ENCODE peak calls at places on chromosomes 3 and 15, in six cellular contexts. B is A549, C is GM12878, Y is K562, R is HepG2, O is endothelial cell of umbilical vein. U is an unnamed sample.

GRCh38 chr3:171699611-171700010 is 110.7 kb downstream of the PLD1 start:
- DNase-seq in B (no peak), C (no peak), Y (no peak), R (no peak), O (no peak), U (no peak)

GRCh38 chr3:14234197-14235002 is 55.8 kb downstream of the LSM3 start:
- DNase-seq in B (no peak), C (no peak), Y (no peak), R (peak), O (no peak), U (no peak)

GRCh38 chr15:29465196-29465595 is 195.6 kb upstream of the NSMCE3 start:
- DNase-seq in B (no peak), C (no peak), Y (no peak), R (no peak), O (no peak), U (no peak)

GRCh38 chr3:152825566-152825965 is 9.4 kb upstream of the P2RY1 start:
- DNase-seq in B (no peak), C (no peak), Y (no peak), R (no peak), O (no peak), U (no peak)

GRCh38 chr3:71905426-71905825 is 120.5 kb upstream of the PROK2 start:
- DNase-seq in B (no peak), C (peak), Y (no peak), R (no peak), O (no peak), U (peak)

GRCh38 chr15:34802803-34803395 is 7.5 kb upstream of the ACTC1 start:
- DNase-seq in B (no peak), C (no peak), Y (no peak), R (no peak), O (no peak), U (no peak)

GRCh38 chr3:88000853-88001252 is 58.0 kb downstream of the CGGBP1 start:
- DNase-seq in B (no peak), C (no peak), Y (no peak), R (no peak), O (peak), U (peak)

GRCh38 chr3:187807086-187807862 is 62.0 kb upstream of the BCL6 start:
- DNase-seq in B (no peak), C (no peak), Y (no peak), R (no peak), O (no peak), U (no peak)

GRCh38 chr15:76991048-76991447 is 3.9 kb upstream of the PSTPIP1 start:
- DNase-seq in B (no peak), C (no peak), Y (no peak), R (no peak), O (no peak), U (peak)

GRCh38 chr3:31692714-31693113 is 160.0 kb downstream of the STT3B start:
- DNase-seq in B (no peak), C (no peak), Y (no peak), R (no peak), O (no peak), U (peak)

GRCh38 chr3:56799251-56799882 is 2.4 kb downstream of the ARHGEF3 start:
- DNase-seq in B (peak), C (no peak), Y (peak), R (peak), O (peak), U (peak)

GRCh38 chr3:76487446-76487845 is 552.5 kb upstream of the ROBO2 start:
- DNase-seq in B (no peak), C (no peak), Y (no peak), R (no peak), O (no peak), U (no peak)

GRCh38 chr3:172197344-172197743 is 158.0 kb downstream of the FNDC3B start:
- DNase-seq in B (no peak), C (no peak), Y (no peak), R (no peak), O (no peak), U (no peak)

GRCh38 chr15:38017721-38018120 is 83.3 kb downstream of the TMCO5A start:
- DNase-seq in B (no peak), C (peak), Y (no peak), R (no peak), O (no peak), U (peak)

GRCh38 chr15:78396976-78397375 is 41.0 kb upstream of the IREB2 start:
- DNase-seq in B (peak), C (no peak), Y (peak), R (peak), O (no peak), U (peak)

GRCh38 chr3:69364354-69364753 is 21.5 kb downstream of the FRMD4B start:
- DNase-seq in B (no peak), C (no peak), Y (no peak), R (no peak), O (no peak), U (no peak)

GRCh38 chr15:95442107-95442719 is 888.3 kb upstream of the NR2F2 start:
- DNase-seq in B (no peak), C (no peak), Y (no peak), R (no peak), O (no peak), U (no peak)

GRCh38 chr15:57138260-57138895 is 219.9 kb downstream of the TCF12 start:
- DNase-seq in B (peak), C (no peak), Y (peak), R (peak), O (peak), U (peak)

GRCh38 chr3:20008646-20009045 is 3.4 kb downstream of the PP2D1 start:
- DNase-seq in B (no peak), C (no peak), Y (peak), R (no peak), O (no peak), U (no peak)

GRCh38 chr3:141275973-141276372 is 44.3 kb downstream of the PXYLP1 start:
- DNase-seq in B (peak), C (no peak), Y (no peak), R (peak), O (no peak), U (peak)

GRCh38 chr15:57780461-57780860 is 73.9 kb downstream of the POLR2M start:
- DNase-seq in B (no peak), C (no peak), Y (no peak), R (no peak), O (no peak), U (no peak)

GRCh38 chr3:189883113-189883753 is 237.5 kb downstream of the P3H2 start:
- DNase-seq in B (no peak), C (no peak), Y (no peak), R (no peak), O (no peak), U (no peak)

GRCh38 chr3:191085091-191085490 is 114.0 kb upstream of the OSTN start:
- DNase-seq in B (no peak), C (no peak), Y (no peak), R (no peak), O (no peak), U (no peak)

GRCh38 chr3:63242124-63242523 is 36.0 kb upstream of the SYNPR start:
- DNase-seq in B (no peak), C (no peak), Y (no peak), R (no peak), O (no peak), U (no peak)

GRCh38 chr15:72216079-72216478 is 14.9 kb downstream of the PKM start:
- DNase-seq in B (no peak), C (no peak), Y (no peak), R (no peak), O (no peak), U (no peak)

GRCh38 chr3:43773273-43774104 is 82.8 kb downstream of the ABHD5 start:
- DNase-seq in B (peak), C (no peak), Y (peak), R (peak), O (no peak), U (peak)

GRCh38 chr3:6518709-6519345 is 342.1 kb upstream of the GRM7 start:
- DNase-seq in B (no peak), C (no peak), Y (peak), R (no peak), O (no peak), U (no peak)

GRCh38 chr15:83057002-83057401 is 10.1 kb downstream of the BTBD1 start:
- DNase-seq in B (no peak), C (no peak), Y (no peak), R (no peak), O (no peak), U (no peak)

GRCh38 chr3:8492744-8493511 is 8.7 kb upstream of the LMCD1 start:
- DNase-seq in B (no peak), C (no peak), Y (no peak), R (no peak), O (no peak), U (no peak)

DNA sequence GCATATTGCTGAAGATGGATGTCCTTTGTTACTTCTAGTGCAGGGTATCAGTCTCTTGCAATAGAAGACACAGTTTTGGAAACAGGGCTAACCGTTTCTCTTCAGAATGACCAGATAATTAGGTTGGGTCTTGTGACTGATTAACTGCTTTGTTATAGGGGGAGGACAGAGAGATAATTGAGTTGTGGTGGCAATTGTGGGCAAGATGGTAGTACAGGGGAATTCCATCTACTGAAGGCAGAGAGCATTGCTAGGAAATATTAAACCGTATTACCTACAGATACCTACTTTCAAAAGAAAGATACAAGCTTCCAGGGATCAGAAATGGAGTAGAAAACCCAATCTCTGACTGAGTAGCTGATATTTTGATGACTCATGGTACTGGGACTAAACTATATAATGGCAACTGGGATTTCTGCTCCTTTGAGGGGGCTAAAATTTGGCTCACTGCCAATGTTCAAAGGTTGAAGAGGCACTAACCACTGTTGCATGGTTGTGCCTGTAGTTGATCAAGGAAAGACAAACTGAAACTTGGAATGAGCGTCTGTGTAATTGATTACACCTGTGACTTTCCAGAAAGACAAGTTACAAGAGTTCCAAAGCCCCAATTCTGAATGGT is 4.2 kb downstream of the PRR23B start:
- DNase-seq in B (no peak), C (peak), Y (peak), R (peak), O (no peak), U (no peak)
- TF ChIP-seq MYC in B (no peak), C (no peak), Y (no peak), R (no peak), O (no peak), U (no peak)

GRCh38 chr3:154148541-154148940 is 27.4 kb downstream of the ARHGEF26 start:
- DNase-seq in B (no peak), C (no peak), Y (no peak), R (no peak), O (no peak), U (no peak)

GRCh38 chr3:154149286-154149685 is 28.1 kb downstream of the ARHGEF26 start:
- DNase-seq in B (no peak), C (no peak), Y (no peak), R (no peak), O (no peak), U (no peak)

GRCh38 chr3:154142608-154143007 is 21.4 kb downstream of the ARHGEF26 start:
- DNase-seq in B (no peak), C (no peak), Y (no peak), R (no peak), O (no peak), U (no peak)

GRCh38 chr3:154143873-154144272 is 22.7 kb downstream of the ARHGEF26 start:
- DNase-seq in B (no peak), C (no peak), Y (no peak), R (no peak), O (no peak), U (no peak)

DNA sequence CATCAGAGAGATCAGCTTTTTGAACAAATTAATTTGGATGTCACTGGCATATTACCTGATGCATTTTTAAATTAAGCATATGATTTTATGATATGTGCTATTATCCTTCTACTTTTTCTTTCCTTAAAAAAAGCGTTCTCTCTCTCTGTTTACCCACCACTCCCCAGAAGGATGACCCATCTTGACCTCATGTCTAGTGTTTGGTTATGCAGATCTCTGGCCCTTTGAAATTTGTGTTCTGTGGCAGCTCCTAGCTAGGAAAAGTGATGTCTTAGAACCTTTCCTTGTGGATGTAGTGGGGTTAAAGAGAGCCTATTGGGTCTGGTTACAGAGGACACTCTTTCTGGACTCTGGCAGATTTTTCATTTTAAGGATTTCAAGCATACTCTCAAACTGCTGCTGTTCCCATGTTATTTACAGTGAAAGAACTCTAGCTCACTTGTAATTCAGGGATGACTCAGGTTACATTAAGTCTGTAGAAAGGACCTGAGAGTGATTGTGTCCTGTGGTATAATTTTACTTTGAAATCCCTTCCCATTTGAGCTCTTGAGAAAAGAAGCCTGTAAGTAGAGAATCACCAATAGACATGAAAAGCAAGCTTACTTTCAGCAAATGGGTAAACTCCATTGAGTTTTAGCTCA is 23.8 kb downstream of the ARHGEF26 start:
- DNase-seq in B (no peak), C (no peak), Y (no peak), R (no peak), O (no peak), U (no peak)
- TF ChIP-seq MYC in B (no peak), C (no peak), Y (no peak), R (no peak), O (no peak), U (no peak)

GRCh38 chr15:41690636-41691035 is 30.4 kb downstream of the MGA start:
- DNase-seq in B (no peak), C (no peak), Y (no peak), R (peak), O (no peak), U (peak)
- TF ChIP-seq MYC in B (no peak), C (no peak), Y (no peak), R (no peak), O (no peak), U (no peak)

GRCh38 chr3:66482005-66482404 is 18.8 kb downstream of the LRIG1 start:
- DNase-seq in B (no peak), C (no peak), Y (no peak), R (no peak), O (no peak), U (no peak)
- TF ChIP-seq MYC in B (no peak), C (no peak), Y (no peak), R (no peak), O (no peak), U (no peak)

DNA sequence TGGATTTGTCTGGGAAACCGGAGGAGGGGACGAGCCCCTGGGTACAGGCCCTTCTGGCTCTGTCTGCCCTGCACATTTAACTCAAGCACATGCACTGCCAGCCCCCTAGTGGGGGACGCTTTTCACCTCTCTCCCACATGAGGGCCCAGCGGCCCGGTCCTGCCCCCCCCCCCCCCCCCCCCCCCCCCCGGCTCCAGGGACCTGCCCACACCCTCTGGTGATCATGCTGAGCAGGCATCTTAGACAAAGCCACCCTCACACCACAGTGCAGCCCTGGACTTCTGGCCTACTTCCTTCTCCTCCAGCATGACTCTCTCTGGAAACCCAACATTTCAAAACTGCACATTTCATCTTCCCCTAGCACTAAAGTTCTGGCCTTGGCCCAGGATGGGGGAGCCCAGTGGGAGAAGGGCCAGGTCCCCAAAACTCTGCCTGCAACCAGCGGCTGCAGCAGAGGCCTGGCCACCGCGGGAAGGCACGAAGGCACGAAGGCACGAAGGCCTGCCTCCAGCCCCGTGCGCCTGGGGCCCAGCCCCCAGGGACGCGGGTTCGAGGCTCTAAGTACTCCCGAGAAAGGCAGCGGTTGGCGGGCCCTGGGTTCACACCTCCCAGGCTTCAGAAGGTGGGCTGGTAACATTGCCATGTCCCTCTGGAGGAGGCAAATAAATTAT is 14.1 kb downstream of the KLF15 start:
- DNase-seq in B (no peak), C (no peak), Y (peak), R (peak), O (no peak), U (peak)
- TF ChIP-seq MYC in B (no peak), C (no peak), Y (no peak), R (no peak), O (no peak), U (no peak)

GRCh38 chr3:39187372-39188155 is 4.8 kb downstream of the XIRP1 start:
- DNase-seq in B (no peak), C (no peak), Y (no peak), R (no peak), O (no peak), U (no peak)

GRCh38 chr3:39189648-39190269 is 2.6 kb downstream of the XIRP1 start:
- DNase-seq in B (peak), C (peak), Y (peak), R (peak), O (peak), U (peak)

GRCh38 chr3:39186692-39187151 is 5.7 kb downstream of the XIRP1 start:
- DNase-seq in B (no peak), C (no peak), Y (no peak), R (no peak), O (no peak), U (no peak)

GRCh38 chr3:39189150-39189510 is 3.3 kb downstream of the XIRP1 start:
- DNase-seq in B (no peak), C (no peak), Y (no peak), R (no peak), O (no peak), U (no peak)

DNA sequence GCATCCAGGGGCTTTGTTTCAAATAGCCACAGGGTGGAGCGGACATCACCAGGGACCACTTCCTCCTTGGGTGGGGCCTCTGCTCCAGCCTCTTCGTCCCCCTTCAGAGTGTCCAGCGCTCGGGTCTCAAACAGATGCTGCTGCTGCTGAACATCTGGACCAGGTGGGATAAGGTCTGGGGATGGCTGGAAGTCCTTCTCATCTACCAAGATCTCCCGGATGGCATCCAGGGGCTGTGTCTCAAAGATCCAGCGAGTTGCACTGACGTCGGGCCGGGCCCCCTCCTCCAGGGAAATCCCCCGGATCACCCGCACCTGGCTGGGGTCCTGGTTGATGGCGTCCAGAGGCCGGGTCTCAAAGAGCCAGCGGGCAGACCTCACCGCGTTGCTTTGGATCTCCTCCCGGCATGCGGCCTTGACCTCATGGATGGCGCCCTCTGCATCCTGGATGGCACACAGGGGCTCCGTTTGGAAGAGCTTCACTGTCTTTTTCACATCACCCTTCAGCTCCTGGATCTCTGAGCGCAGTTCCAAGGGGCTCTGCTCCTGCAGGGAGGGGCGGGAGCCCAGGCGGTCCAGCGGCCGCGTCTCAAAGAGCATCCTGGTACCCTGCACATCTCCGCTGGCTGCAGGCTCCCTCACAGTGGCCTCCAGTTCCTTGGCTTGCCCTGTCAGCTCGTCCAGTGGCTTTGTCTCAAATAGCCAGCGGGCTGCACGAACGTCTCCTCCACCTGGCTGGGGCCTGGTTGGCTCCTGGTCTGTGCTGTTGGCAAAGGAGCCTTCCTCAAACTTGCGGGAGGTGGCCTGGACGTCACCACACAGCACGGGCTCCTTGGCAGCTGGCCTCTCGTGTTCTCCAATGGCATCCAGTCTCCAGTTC is 3.9 kb downstream of the XIRP1 start:
- DNase-seq in B (no peak), C (no peak), Y (no peak), R (no peak), O (no peak), U (no peak)
- TF ChIP-seq MYC in B (no peak), C (no peak), Y (no peak), R (no peak), O (no peak), U (no peak)

GRCh38 chr3:10474439-10474723 is 31.0 kb downstream of the ATP2B2 start:
- DNase-seq in B (no peak), C (no peak), Y (no peak), R (no peak), O (no peak), U (no peak)

GRCh38 chr3:10472877-10473440 is 32.4 kb downstream of the ATP2B2 start:
- DNase-seq in B (no peak), C (no peak), Y (no peak), R (no peak), O (no peak), U (no peak)

GRCh38 chr3:10474847-10475246 is 30.5 kb downstream of the ATP2B2 start:
- DNase-seq in B (no peak), C (peak), Y (no peak), R (no peak), O (no peak), U (peak)

GRCh38 chr3:10473581-10474438 is 31.6 kb downstream of the ATP2B2 start:
- DNase-seq in B (no peak), C (no peak), Y (no peak), R (no peak), O (no peak), U (no peak)

GRCh38 chr3:10475983-10476382 is 29.4 kb downstream of the ATP2B2 start:
- DNase-seq in B (no peak), C (no peak), Y (no peak), R (no peak), O (no peak), U (no peak)
- TF ChIP-seq MYC in B (no peak), C (no peak), Y (no peak), R (no peak), O (no peak), U (no peak)

DNA sequence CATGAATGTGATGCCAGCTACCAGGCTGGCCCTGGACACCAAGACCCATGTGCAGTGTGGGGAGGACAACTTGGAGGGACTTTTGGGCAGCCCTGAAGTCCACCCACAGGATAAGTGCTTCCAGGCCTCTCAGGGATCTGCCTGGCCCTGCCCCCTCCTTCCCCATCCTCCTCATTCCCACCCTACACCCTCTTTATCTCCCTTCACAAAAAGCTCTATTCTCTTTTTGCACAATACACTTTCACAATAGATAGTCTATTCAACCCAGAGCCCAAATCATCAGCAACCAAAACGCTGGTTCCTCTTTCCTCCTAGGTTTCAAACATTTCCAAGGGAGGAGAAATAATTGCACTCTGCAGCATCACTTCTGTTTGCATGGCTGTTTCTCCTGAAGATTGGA is 7.8 kb upstream of the ZNF710 start:
- DNase-seq in B (no peak), C (no peak), Y (no peak), R (no peak), O (no peak), U (peak)
- TF ChIP-seq MYC in B (no peak), C (no peak), Y (no peak), R (no peak), O (no peak), U (no peak)